ENCODE peak calls at places on chromosomes 13 and 19, in seven cellular contexts. One of them, this sample, is unnamed.

GRCh38 chr13:43214124-43214523 is 190.7 kb downstream of the DNAJC15 start:
- DNase-seq in foreskin keratinocyte: no peak
- DNase-seq in thoracic aorta: no peak
- DNase-seq in RWPE1: no peak
- DNase-seq in body of pancreas: no peak
- DNase-seq in caudate nucleus: no peak
- DNase-seq in heart right ventricle: no peak
- DNase-seq in this sample: no peak

GRCh38 chr13:26050568-26051230 is 1.1 kb downstream of the SHISA2 start:
- DNase-seq in body of pancreas: no peak
- DNase-seq in caudate nucleus: no peak
- DNase-seq in thoracic aorta: no peak
- DNase-seq in heart right ventricle: peak; percentile 25
- DNase-seq in foreskin keratinocyte: peak; percentile 45
- DNase-seq in RWPE1: no peak
- DNase-seq in this sample: no peak

GRCh38 chr19:47068876-47069406 is 20.5 kb upstream of the TMEM160 start:
- DNase-seq in body of pancreas: no peak
- DNase-seq in heart right ventricle: no peak
- DNase-seq in RWPE1: no peak
- DNase-seq in caudate nucleus: no peak
- DNase-seq in thoracic aorta: no peak
- DNase-seq in foreskin keratinocyte: no peak
- DNase-seq in this sample: no peak

GRCh38 chr13:90696254-90696653 is 651.2 kb upstream of the MIR17HG start:
- DNase-seq in RWPE1: peak; percentile 15
- DNase-seq in foreskin keratinocyte: peak; percentile 60
- DNase-seq in heart right ventricle: no peak
- DNase-seq in body of pancreas: no peak
- DNase-seq in thoracic aorta: no peak
- DNase-seq in caudate nucleus: no peak
- DNase-seq in this sample: peak; percentile 45

GRCh38 chr13:27644302-27644701 is 22.6 kb downstream of the POLR1D start:
- DNase-seq in heart right ventricle: no peak
- DNase-seq in RWPE1: peak; percentile 13
- DNase-seq in foreskin keratinocyte: peak; percentile 74
- DNase-seq in caudate nucleus: no peak
- DNase-seq in thoracic aorta: no peak
- DNase-seq in body of pancreas: peak; percentile 27
- DNase-seq in this sample: no peak

GRCh38 chr19:3201072-3201700 is 15.5 kb downstream of the NCLN start:
- DNase-seq in RWPE1: no peak
- DNase-seq in heart right ventricle: no peak
- DNase-seq in foreskin keratinocyte: no peak
- DNase-seq in caudate nucleus: no peak
- DNase-seq in thoracic aorta: no peak
- DNase-seq in body of pancreas: no peak
- DNase-seq in this sample: no peak

GRCh38 chr13:80341098-80341701 is at the start of gene SPRY2:
- DNase-seq in body of pancreas: peak; percentile 96
- DNase-seq in RWPE1: peak; percentile 85
- DNase-seq in thoracic aorta: peak; percentile 91
- DNase-seq in heart right ventricle: peak; percentile 93
- DNase-seq in caudate nucleus: peak; percentile 89
- DNase-seq in foreskin keratinocyte: peak; percentile 85
- DNase-seq in this sample: peak; percentile 72

GRCh38 chr19:8373867-8374813 is 10.2 kb downstream of the ANGPTL4 start:
- DNase-seq in RWPE1: no peak
- DNase-seq in heart right ventricle: no peak
- DNase-seq in caudate nucleus: no peak
- DNase-seq in thoracic aorta: no peak
- DNase-seq in body of pancreas: peak; percentile 95
- DNase-seq in foreskin keratinocyte: no peak
- DNase-seq in this sample: no peak

GRCh38 chr19:46861691-46862503 is 1.1 kb downstream of the ARHGAP35 start:
- DNase-seq in thoracic aorta: no peak
- DNase-seq in heart right ventricle: peak; percentile 22
- DNase-seq in caudate nucleus: no peak
- DNase-seq in RWPE1: no peak
- DNase-seq in body of pancreas: peak; percentile 28
- DNase-seq in foreskin keratinocyte: no peak
- DNase-seq in this sample: no peak

GRCh38 chr19:6848986-6849385 is 38.4 kb upstream of the ADGRE1 start:
- DNase-seq in caudate nucleus: no peak
- DNase-seq in RWPE1: no peak
- DNase-seq in body of pancreas: no peak
- DNase-seq in thoracic aorta: no peak
- DNase-seq in foreskin keratinocyte: no peak
- DNase-seq in heart right ventricle: no peak
- DNase-seq in this sample: no peak

GRCh38 chr19:45345506-45345860 is 4.9 kb downstream of the KLC3 start:
- DNase-seq in caudate nucleus: no peak
- DNase-seq in heart right ventricle: no peak
- DNase-seq in thoracic aorta: no peak
- DNase-seq in foreskin keratinocyte: no peak
- DNase-seq in body of pancreas: no peak
- DNase-seq in RWPE1: no peak
- DNase-seq in this sample: no peak

GRCh38 chr19:11373166-11373884 is 1.1 kb upstream of the SWSAP1 start:
- DNase-seq in foreskin keratinocyte: peak; percentile 30
- DNase-seq in thoracic aorta: no peak
- DNase-seq in heart right ventricle: no peak
- DNase-seq in RWPE1: peak; percentile 60
- DNase-seq in caudate nucleus: peak; percentile 64
- DNase-seq in body of pancreas: peak; percentile 64
- DNase-seq in this sample: no peak

GRCh38 chr19:15265849-15266248 is 33.6 kb upstream of the EPHX3 start:
- DNase-seq in caudate nucleus: peak; percentile 89
- DNase-seq in RWPE1: peak; percentile 62
- DNase-seq in heart right ventricle: peak; percentile 91
- DNase-seq in body of pancreas: peak; percentile 98
- DNase-seq in thoracic aorta: peak; percentile 73
- DNase-seq in foreskin keratinocyte: no peak
- DNase-seq in this sample: no peak

GRCh38 chr13:40460116-40460515 is 206.3 kb downstream of the FOXO1 start:
- DNase-seq in body of pancreas: no peak
- DNase-seq in RWPE1: no peak
- DNase-seq in heart right ventricle: no peak
- DNase-seq in caudate nucleus: no peak
- DNase-seq in thoracic aorta: no peak
- DNase-seq in foreskin keratinocyte: no peak
- DNase-seq in this sample: no peak

GRCh38 chr19:46603752-46604241 is 2.7 kb downstream of the CALM3 start:
- DNase-seq in foreskin keratinocyte: no peak
- DNase-seq in caudate nucleus: no peak
- DNase-seq in body of pancreas: no peak
- DNase-seq in heart right ventricle: no peak
- DNase-seq in thoracic aorta: no peak
- DNase-seq in RWPE1: no peak
- DNase-seq in this sample: no peak

GRCh38 chr19:30228113-30228725 is 144.0 kb upstream of the ZNF536 start:
- DNase-seq in caudate nucleus: no peak
- DNase-seq in thoracic aorta: no peak
- DNase-seq in foreskin keratinocyte: no peak
- DNase-seq in RWPE1: no peak
- DNase-seq in body of pancreas: no peak
- DNase-seq in heart right ventricle: no peak
- DNase-seq in this sample: no peak

GRCh38 chr19:46487178-46487801 is 8.4 kb downstream of the PNMA8B start:
- DNase-seq in body of pancreas: no peak
- DNase-seq in heart right ventricle: no peak
- DNase-seq in foreskin keratinocyte: no peak
- DNase-seq in caudate nucleus: no peak
- DNase-seq in thoracic aorta: no peak
- DNase-seq in RWPE1: no peak
- DNase-seq in this sample: no peak

GRCh38 chr13:91368676-91369425 is 21.4 kb downstream of the MIR17HG start:
- DNase-seq in foreskin keratinocyte: no peak
- DNase-seq in heart right ventricle: no peak
- DNase-seq in body of pancreas: no peak
- DNase-seq in thoracic aorta: no peak
- DNase-seq in RWPE1: no peak
- DNase-seq in caudate nucleus: no peak
- DNase-seq in this sample: no peak

GRCh38 chr13:98445340-98446233 is 131.3 kb downstream of the STK24 start:
- DNase-seq in heart right ventricle: peak; percentile 75
- DNase-seq in foreskin keratinocyte: peak; percentile 51
- DNase-seq in caudate nucleus: no peak
- DNase-seq in body of pancreas: peak; percentile 64
- DNase-seq in RWPE1: peak; percentile 83
- DNase-seq in thoracic aorta: no peak
- DNase-seq in this sample: no peak

GRCh38 chr13:80340643-80341097 is 256 bp downstream of the SPRY2 start:
- DNase-seq in caudate nucleus: no peak
- DNase-seq in thoracic aorta: no peak
- DNase-seq in heart right ventricle: no peak
- DNase-seq in RWPE1: peak; percentile 11
- DNase-seq in body of pancreas: no peak
- DNase-seq in foreskin keratinocyte: peak; percentile 68
- DNase-seq in this sample: no peak

GRCh38 chr19:58335630-58336029 is 8.8 kb downstream of the ZSCAN22 start:
- DNase-seq in caudate nucleus: no peak
- DNase-seq in body of pancreas: no peak
- DNase-seq in foreskin keratinocyte: no peak
- DNase-seq in RWPE1: no peak
- DNase-seq in thoracic aorta: no peak
- DNase-seq in heart right ventricle: no peak
- DNase-seq in this sample: no peak

GRCh38 chr19:17874423-17875135 is 2.8 kb downstream of the SLC5A5 start:
- DNase-seq in thoracic aorta: no peak
- DNase-seq in heart right ventricle: no peak
- DNase-seq in RWPE1: no peak
- DNase-seq in caudate nucleus: no peak
- DNase-seq in foreskin keratinocyte: no peak
- DNase-seq in body of pancreas: no peak
- DNase-seq in this sample: no peak
- H3K27ac ChIP-seq in thoracic aorta: no peak overlapping the region
- H3K27ac ChIP-seq in heart right ventricle: no peak overlapping the region
- H3K27ac ChIP-seq in RWPE1: no peak overlapping the region
- H3K27ac ChIP-seq in caudate nucleus: no peak overlapping the region
- H3K27ac ChIP-seq in foreskin keratinocyte: no peak overlapping the region
- H3K27ac ChIP-seq in body of pancreas: no peak overlapping the region
- H3K27ac ChIP-seq in this sample: no peak overlapping the region

GRCh38 chr13:112892759-112893569 is 76.0 kb upstream of the MCF2L start:
- DNase-seq in caudate nucleus: no peak
- DNase-seq in body of pancreas: peak; percentile 75
- DNase-seq in foreskin keratinocyte: no peak
- DNase-seq in heart right ventricle: no peak
- DNase-seq in thoracic aorta: no peak
- DNase-seq in RWPE1: no peak
- DNase-seq in this sample: no peak
- H3K27ac ChIP-seq in caudate nucleus: no peak overlapping the region
- H3K27ac ChIP-seq in body of pancreas: peak overlapping the region; percentile 90
- H3K27ac ChIP-seq in foreskin keratinocyte: no peak overlapping the region
- H3K27ac ChIP-seq in heart right ventricle: no peak overlapping the region
- H3K27ac ChIP-seq in thoracic aorta: no peak overlapping the region
- H3K27ac ChIP-seq in RWPE1: no peak overlapping the region
- H3K27ac ChIP-seq in this sample: no peak overlapping the region

GRCh38 chr13:37645181-37645580 is 46.6 kb upstream of the POSTN start:
- DNase-seq in RWPE1: no peak
- DNase-seq in heart right ventricle: no peak
- DNase-seq in thoracic aorta: no peak
- DNase-seq in foreskin keratinocyte: no peak
- DNase-seq in caudate nucleus: no peak
- DNase-seq in body of pancreas: no peak
- DNase-seq in this sample: no peak
- H3K27ac ChIP-seq in RWPE1: no peak overlapping the region
- H3K27ac ChIP-seq in heart right ventricle: no peak overlapping the region
- H3K27ac ChIP-seq in thoracic aorta: no peak overlapping the region
- H3K27ac ChIP-seq in foreskin keratinocyte: no peak overlapping the region
- H3K27ac ChIP-seq in caudate nucleus: no peak overlapping the region
- H3K27ac ChIP-seq in body of pancreas: no peak overlapping the region
- H3K27ac ChIP-seq in this sample: no peak overlapping the region

GRCh38 chr19:39363909-39364457 is 21.8 kb downstream of the SAMD4B start:
- DNase-seq in thoracic aorta: no peak
- DNase-seq in caudate nucleus: peak; percentile 86
- DNase-seq in RWPE1: no peak
- DNase-seq in foreskin keratinocyte: no peak
- DNase-seq in body of pancreas: no peak
- DNase-seq in heart right ventricle: peak; percentile 33
- DNase-seq in this sample: no peak
- H3K27ac ChIP-seq in thoracic aorta: no peak overlapping the region
- H3K27ac ChIP-seq in caudate nucleus: peak overlapping the region; percentile 98
- H3K27ac ChIP-seq in RWPE1: peak overlapping the region; percentile 58
- H3K27ac ChIP-seq in foreskin keratinocyte: no peak overlapping the region
- H3K27ac ChIP-seq in body of pancreas: no peak overlapping the region
- H3K27ac ChIP-seq in heart right ventricle: peak overlapping the region; percentile 19
- H3K27ac ChIP-seq in this sample: peak overlapping the region; percentile 60

GRCh38 chr19:13839938-13840750 is 36.8 kb upstream of the NANOS3 start:
- DNase-seq in RWPE1: peak; percentile 71
- DNase-seq in foreskin keratinocyte: peak; percentile 56
- DNase-seq in heart right ventricle: peak; percentile 68
- DNase-seq in caudate nucleus: no peak
- DNase-seq in body of pancreas: peak; percentile 40
- DNase-seq in thoracic aorta: no peak
- DNase-seq in this sample: no peak
- H3K27ac ChIP-seq in RWPE1: peak overlapping the region; percentile 100
- H3K27ac ChIP-seq in foreskin keratinocyte: peak overlapping the region; percentile 97
- H3K27ac ChIP-seq in heart right ventricle: peak overlapping the region; percentile 100
- H3K27ac ChIP-seq in caudate nucleus: peak overlapping the region; percentile 94
- H3K27ac ChIP-seq in body of pancreas: peak overlapping the region; percentile 95
- H3K27ac ChIP-seq in thoracic aorta: peak overlapping the region; percentile 100
- H3K27ac ChIP-seq in this sample: peak overlapping the region; percentile 100

DNA sequence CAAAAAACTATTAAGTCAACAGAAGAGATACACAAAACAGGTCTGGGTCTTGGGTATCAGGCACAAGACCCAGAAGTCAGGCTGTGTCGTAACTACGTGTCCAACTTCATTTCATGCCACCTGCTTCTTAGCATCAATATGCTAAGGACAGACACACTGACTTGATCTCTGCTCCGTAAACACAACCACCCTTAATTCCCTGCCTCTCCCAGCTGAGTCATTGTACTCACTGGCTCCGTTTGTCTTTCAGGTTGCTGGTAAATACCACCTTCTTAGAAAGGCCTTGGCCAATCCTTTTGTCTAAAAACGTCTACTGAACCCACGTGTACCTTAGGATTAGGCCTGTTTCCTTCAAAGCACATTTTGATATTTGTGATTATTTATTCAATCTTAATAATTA is 726.2 kb downstream of the PCDH9 start:
- DNase-seq in thoracic aorta: no peak
- DNase-seq in heart right ventricle: no peak
- DNase-seq in RWPE1: no peak
- DNase-seq in caudate nucleus: no peak
- DNase-seq in foreskin keratinocyte: no peak
- DNase-seq in body of pancreas: no peak
- DNase-seq in this sample: peak; percentile 14
- H3K27ac ChIP-seq in thoracic aorta: no peak overlapping the region
- H3K27ac ChIP-seq in heart right ventricle: no peak overlapping the region
- H3K27ac ChIP-seq in RWPE1: no peak overlapping the region
- H3K27ac ChIP-seq in caudate nucleus: no peak overlapping the region
- H3K27ac ChIP-seq in foreskin keratinocyte: no peak overlapping the region
- H3K27ac ChIP-seq in body of pancreas: no peak overlapping the region
- H3K27ac ChIP-seq in this sample: no peak overlapping the region

GRCh38 chr19:40362160-40362559 is 13.7 kb downstream of the PLD3 start:
- DNase-seq in caudate nucleus: no peak
- DNase-seq in RWPE1: no peak
- DNase-seq in heart right ventricle: no peak
- DNase-seq in foreskin keratinocyte: no peak
- DNase-seq in thoracic aorta: no peak
- DNase-seq in body of pancreas: no peak
- DNase-seq in this sample: no peak
- H3K27ac ChIP-seq in caudate nucleus: no peak overlapping the region
- H3K27ac ChIP-seq in RWPE1: no peak overlapping the region
- H3K27ac ChIP-seq in heart right ventricle: no peak overlapping the region
- H3K27ac ChIP-seq in foreskin keratinocyte: no peak overlapping the region
- H3K27ac ChIP-seq in thoracic aorta: no peak overlapping the region
- H3K27ac ChIP-seq in body of pancreas: no peak overlapping the region
- H3K27ac ChIP-seq in this sample: no peak overlapping the region

GRCh38 chr19:56108447-56109195 is 12.5 kb downstream of the ZNF787 start:
- DNase-seq in caudate nucleus: no peak
- DNase-seq in foreskin keratinocyte: no peak
- DNase-seq in RWPE1: no peak
- DNase-seq in body of pancreas: peak; percentile 75
- DNase-seq in thoracic aorta: no peak
- DNase-seq in heart right ventricle: peak; percentile 61
- DNase-seq in this sample: no peak
- H3K27ac ChIP-seq in caudate nucleus: peak overlapping the region; percentile 48
- H3K27ac ChIP-seq in foreskin keratinocyte: no peak overlapping the region
- H3K27ac ChIP-seq in RWPE1: peak overlapping the region; percentile 58
- H3K27ac ChIP-seq in body of pancreas: peak overlapping the region; percentile 86
- H3K27ac ChIP-seq in thoracic aorta: no peak overlapping the region
- H3K27ac ChIP-seq in heart right ventricle: peak overlapping the region; percentile 58
- H3K27ac ChIP-seq in this sample: no peak overlapping the region

This sample was measured in epithelial cell of prostate.